ENCODE peak calls at places on chromosomes 12 and 14, in nine cellular contexts. C, A, R, K, W, J, X, T and M are unnamed samples.

GRCh38 chr14:54901380-54902142 is 1.1 kb downstream of the GCH1 start:
- DNase-seq in C (no peak), T (peak), R (no peak), J (no peak), A (no peak), X (peak), W (no peak), K (no peak), M (no peak)

GRCh38 chr12:113802966-113803828 is 162.9 kb downstream of the RBM19 start:
- DNase-seq in T (no peak), C (no peak), W (no peak), K (no peak), R (no peak), J (no peak), X (no peak), A (no peak), M (no peak)

GRCh38 chr14:54299393-54300363 is 97.1 kb upstream of the CDKN3 start:
- DNase-seq in K (peak), R (no peak), C (no peak), J (no peak), A (no peak), T (no peak), W (no peak), X (no peak), M (no peak)

GRCh38 chr12:65779091-65779642 is 45.1 kb upstream of the HMGA2 start:
- DNase-seq in C (no peak), X (no peak), W (no peak), R (no peak), J (no peak), A (no peak), K (no peak), T (no peak), M (no peak)

GRCh38 chr14:88849717-88850116 is 25.3 kb downstream of the TTC8 start:
- DNase-seq in K (no peak), J (no peak), X (no peak), R (no peak), T (no peak), A (no peak), W (no peak), C (no peak), M (no peak)

GRCh38 chr14:69768873-69769272 is 1.9 kb downstream of the SRSF5 start:
- DNase-seq in C (no peak), W (no peak), K (no peak), J (no peak), T (no peak), X (no peak), A (no peak), R (no peak), M (peak)

GRCh38 chr12:120167529-120168095 is 26.9 kb downstream of the GCN1 start:
- DNase-seq in R (no peak), K (no peak), X (no peak), T (no peak), W (no peak), A (no peak), J (no peak), C (no peak), M (no peak)

GRCh38 chr14:105070760-105071137 is 5.5 kb upstream of the GPR132 start:
- DNase-seq in X (no peak), W (no peak), R (no peak), J (no peak), K (no peak), C (no peak), T (no peak), A (no peak), M (no peak)

GRCh38 chr12:12626471-12626870 is 14.8 kb downstream of the CREBL2 start:
- DNase-seq in C (no peak), W (no peak), T (no peak), K (no peak), R (no peak), A (no peak), J (no peak), X (no peak), M (no peak)

GRCh38 chr14:102461490-102462317 is 47.9 kb downstream of the ANKRD9 start:
- DNase-seq in W (no peak), J (no peak), X (no peak), K (no peak), T (no peak), C (no peak), R (no peak), A (no peak), M (no peak)

GRCh38 chr12:53230971-53231858 is 794 bp downstream of the RARG start:
- DNase-seq in X (no peak), W (no peak), J (no peak), R (no peak), A (no peak), T (no peak), C (no peak), K (no peak), M (no peak)

GRCh38 chr14:39033371-39033770 is 69.7 kb downstream of the SEC23A start:
- DNase-seq in W (no peak), C (no peak), X (no peak), T (no peak), J (no peak), R (no peak), K (no peak), A (no peak), M (no peak)